ENCODE peak calls at places on chromosomes 7 and 10, in nine cellular contexts. One of them, this sample, is unnamed.

GRCh38 chr7:43905209-43905946 is 1.0 kb downstream of the URGCP start:
- DNase-seq in AG09309: no peak
- DNase-seq in fibroblast of pulmonary artery: no peak
- DNase-seq in lower lobe of right lung: no peak
- DNase-seq in DND-41: no peak
- DNase-seq in esophagus muscularis mucosa: no peak
- DNase-seq in fibroblast of villous mesenchyme: peak
- DNase-seq in mammary epithelial cell: peak
- DNase-seq in OCI-LY7: no peak
- DNase-seq in this sample: peak

GRCh38 chr7:45000096-45001032 is at the start of gene CCM2:
- DNase-seq in lower lobe of right lung: peak
- DNase-seq in OCI-LY7: peak
- DNase-seq in DND-41: no peak
- DNase-seq in fibroblast of villous mesenchyme: peak
- DNase-seq in mammary epithelial cell: no peak
- DNase-seq in fibroblast of pulmonary artery: peak
- DNase-seq in AG09309: no peak
- DNase-seq in esophagus muscularis mucosa: no peak
- DNase-seq in this sample: peak

GRCh38 chr10:129411146-129411705 is 55.8 kb upstream of the MGMT start:
- DNase-seq in fibroblast of pulmonary artery: no peak
- DNase-seq in mammary epithelial cell: no peak
- DNase-seq in OCI-LY7: no peak
- DNase-seq in esophagus muscularis mucosa: peak
- DNase-seq in fibroblast of villous mesenchyme: no peak
- DNase-seq in lower lobe of right lung: no peak
- DNase-seq in DND-41: no peak
- DNase-seq in AG09309: no peak
- DNase-seq in this sample: no peak

GRCh38 chr7:121406866-121407439 is 10.8 kb upstream of the FAM3C start:
- DNase-seq in fibroblast of villous mesenchyme: no peak
- DNase-seq in fibroblast of pulmonary artery: no peak
- DNase-seq in OCI-LY7: no peak
- DNase-seq in esophagus muscularis mucosa: no peak
- DNase-seq in lower lobe of right lung: no peak
- DNase-seq in DND-41: no peak
- DNase-seq in AG09309: no peak
- DNase-seq in mammary epithelial cell: no peak
- DNase-seq in this sample: no peak

GRCh38 chr10:30438016-30438850 is 4.2 kb downstream of the MAP3K8 start:
- DNase-seq in OCI-LY7: no peak
- DNase-seq in fibroblast of pulmonary artery: no peak
- DNase-seq in AG09309: no peak
- DNase-seq in lower lobe of right lung: no peak
- DNase-seq in DND-41: no peak
- DNase-seq in esophagus muscularis mucosa: no peak
- DNase-seq in fibroblast of villous mesenchyme: no peak
- DNase-seq in mammary epithelial cell: no peak
- DNase-seq in this sample: peak

GRCh38 chr7:83149466-83149865 is 13.2 kb downstream of the PCLO start:
- DNase-seq in fibroblast of villous mesenchyme: no peak
- DNase-seq in DND-41: no peak
- DNase-seq in OCI-LY7: no peak
- DNase-seq in fibroblast of pulmonary artery: peak
- DNase-seq in lower lobe of right lung: no peak
- DNase-seq in AG09309: no peak
- DNase-seq in esophagus muscularis mucosa: no peak
- DNase-seq in mammary epithelial cell: no peak
- DNase-seq in this sample: no peak

GRCh38 chr7:23226841-23227450 is 19.6 kb upstream of the GPNMB start:
- DNase-seq in lower lobe of right lung: no peak
- DNase-seq in esophagus muscularis mucosa: no peak
- DNase-seq in fibroblast of villous mesenchyme: no peak
- DNase-seq in AG09309: no peak
- DNase-seq in DND-41: no peak
- DNase-seq in mammary epithelial cell: no peak
- DNase-seq in fibroblast of pulmonary artery: no peak
- DNase-seq in OCI-LY7: no peak
- DNase-seq in this sample: no peak

GRCh38 chr7:151756076-151756731 is 120.7 kb downstream of the PRKAG2 start:
- DNase-seq in fibroblast of villous mesenchyme: peak
- DNase-seq in fibroblast of pulmonary artery: peak
- DNase-seq in lower lobe of right lung: peak
- DNase-seq in DND-41: peak
- DNase-seq in mammary epithelial cell: peak
- DNase-seq in OCI-LY7: no peak
- DNase-seq in AG09309: no peak
- DNase-seq in esophagus muscularis mucosa: no peak
- DNase-seq in this sample: peak

GRCh38 chr7:75969704-75970498 is 24.5 kb downstream of the TMEM120A start:
- DNase-seq in fibroblast of pulmonary artery: no peak
- DNase-seq in fibroblast of villous mesenchyme: peak
- DNase-seq in lower lobe of right lung: no peak
- DNase-seq in esophagus muscularis mucosa: no peak
- DNase-seq in OCI-LY7: no peak
- DNase-seq in AG09309: no peak
- DNase-seq in DND-41: no peak
- DNase-seq in mammary epithelial cell: no peak
- DNase-seq in this sample: no peak

GRCh38 chr7:5183155-5183554 is 6.9 kb upstream of the WIPI2 start:
- DNase-seq in fibroblast of pulmonary artery: no peak
- DNase-seq in DND-41: no peak
- DNase-seq in AG09309: no peak
- DNase-seq in mammary epithelial cell: peak
- DNase-seq in OCI-LY7: no peak
- DNase-seq in lower lobe of right lung: no peak
- DNase-seq in fibroblast of villous mesenchyme: no peak
- DNase-seq in esophagus muscularis mucosa: no peak
- DNase-seq in this sample: no peak

GRCh38 chr7:134701272-134701671 is 54.6 kb downstream of the BPGM start:
- DNase-seq in OCI-LY7: peak
- DNase-seq in esophagus muscularis mucosa: no peak
- DNase-seq in AG09309: no peak
- DNase-seq in fibroblast of pulmonary artery: peak
- DNase-seq in mammary epithelial cell: no peak
- DNase-seq in DND-41: peak
- DNase-seq in lower lobe of right lung: no peak
- DNase-seq in fibroblast of villous mesenchyme: peak
- DNase-seq in this sample: peak

GRCh38 chr7:816300-816750 is 16.0 kb upstream of the SUN1 start:
- DNase-seq in DND-41: peak
- DNase-seq in fibroblast of villous mesenchyme: peak
- DNase-seq in lower lobe of right lung: peak
- DNase-seq in esophagus muscularis mucosa: peak
- DNase-seq in OCI-LY7: peak
- DNase-seq in AG09309: peak
- DNase-seq in fibroblast of pulmonary artery: peak
- DNase-seq in mammary epithelial cell: peak
- DNase-seq in this sample: peak

GRCh38 chr7:135905355-135905754 is 71.8 kb downstream of the MTPN start:
- DNase-seq in fibroblast of villous mesenchyme: no peak
- DNase-seq in OCI-LY7: no peak
- DNase-seq in esophagus muscularis mucosa: no peak
- DNase-seq in DND-41: no peak
- DNase-seq in fibroblast of pulmonary artery: no peak
- DNase-seq in AG09309: no peak
- DNase-seq in lower lobe of right lung: no peak
- DNase-seq in mammary epithelial cell: no peak
- DNase-seq in this sample: no peak
- H3K4me3 ChIP-seq in fibroblast of villous mesenchyme: no peak
- H3K4me3 ChIP-seq in OCI-LY7: no peak
- H3K4me3 ChIP-seq in esophagus muscularis mucosa: no peak
- H3K4me3 ChIP-seq in DND-41: no peak
- H3K4me3 ChIP-seq in fibroblast of pulmonary artery: no peak
- H3K4me3 ChIP-seq in AG09309: no peak
- H3K4me3 ChIP-seq in lower lobe of right lung: no peak
- H3K4me3 ChIP-seq in mammary epithelial cell: no peak
- H3K4me3 ChIP-seq in this sample: no peak

GRCh38 chr10:97762816-97763215 is 9.0 kb downstream of the SFRP5 start:
- DNase-seq in lower lobe of right lung: no peak
- DNase-seq in fibroblast of pulmonary artery: peak
- DNase-seq in DND-41: no peak
- DNase-seq in mammary epithelial cell: no peak
- DNase-seq in fibroblast of villous mesenchyme: no peak
- DNase-seq in OCI-LY7: no peak
- DNase-seq in esophagus muscularis mucosa: no peak
- DNase-seq in AG09309: no peak
- DNase-seq in this sample: no peak

GRCh38 chr10:97759981-97760345 is 11.8 kb downstream of the SFRP5 start:
- DNase-seq in fibroblast of pulmonary artery: no peak
- DNase-seq in lower lobe of right lung: no peak
- DNase-seq in OCI-LY7: no peak
- DNase-seq in mammary epithelial cell: no peak
- DNase-seq in AG09309: no peak
- DNase-seq in fibroblast of villous mesenchyme: no peak
- DNase-seq in esophagus muscularis mucosa: no peak
- DNase-seq in DND-41: no peak
- DNase-seq in this sample: no peak

GRCh38 chr10:97762056-97762455 is 9.7 kb downstream of the SFRP5 start:
- DNase-seq in DND-41: no peak
- DNase-seq in OCI-LY7: no peak
- DNase-seq in mammary epithelial cell: no peak
- DNase-seq in fibroblast of villous mesenchyme: no peak
- DNase-seq in esophagus muscularis mucosa: no peak
- DNase-seq in lower lobe of right lung: no peak
- DNase-seq in fibroblast of pulmonary artery: no peak
- DNase-seq in AG09309: no peak
- DNase-seq in this sample: no peak

GRCh38 chr10:97760461-97761257 is 11.1 kb downstream of the SFRP5 start:
- DNase-seq in mammary epithelial cell: no peak
- DNase-seq in lower lobe of right lung: no peak
- DNase-seq in fibroblast of villous mesenchyme: no peak
- DNase-seq in DND-41: no peak
- DNase-seq in esophagus muscularis mucosa: no peak
- DNase-seq in OCI-LY7: no peak
- DNase-seq in fibroblast of pulmonary artery: no peak
- DNase-seq in AG09309: no peak
- DNase-seq in this sample: no peak

GRCh38 chr10:97761331-97761865 is 10.4 kb downstream of the SFRP5 start:
- DNase-seq in fibroblast of pulmonary artery: no peak
- DNase-seq in fibroblast of villous mesenchyme: no peak
- DNase-seq in OCI-LY7: no peak
- DNase-seq in mammary epithelial cell: no peak
- DNase-seq in AG09309: no peak
- DNase-seq in lower lobe of right lung: no peak
- DNase-seq in esophagus muscularis mucosa: no peak
- DNase-seq in DND-41: no peak
- DNase-seq in this sample: no peak
- TF ChIP-seq CTCF in fibroblast of pulmonary artery: no peak
- TF ChIP-seq CTCF in fibroblast of villous mesenchyme: no peak
- TF ChIP-seq CTCF in OCI-LY7: no peak
- TF ChIP-seq CTCF in mammary epithelial cell: no peak
- TF ChIP-seq CTCF in AG09309: no peak
- TF ChIP-seq CTCF in lower lobe of right lung: no peak
- TF ChIP-seq CTCF in esophagus muscularis mucosa: no peak
- TF ChIP-seq CTCF in DND-41: no peak
- TF ChIP-seq CTCF in this sample: no peak

DNA sequence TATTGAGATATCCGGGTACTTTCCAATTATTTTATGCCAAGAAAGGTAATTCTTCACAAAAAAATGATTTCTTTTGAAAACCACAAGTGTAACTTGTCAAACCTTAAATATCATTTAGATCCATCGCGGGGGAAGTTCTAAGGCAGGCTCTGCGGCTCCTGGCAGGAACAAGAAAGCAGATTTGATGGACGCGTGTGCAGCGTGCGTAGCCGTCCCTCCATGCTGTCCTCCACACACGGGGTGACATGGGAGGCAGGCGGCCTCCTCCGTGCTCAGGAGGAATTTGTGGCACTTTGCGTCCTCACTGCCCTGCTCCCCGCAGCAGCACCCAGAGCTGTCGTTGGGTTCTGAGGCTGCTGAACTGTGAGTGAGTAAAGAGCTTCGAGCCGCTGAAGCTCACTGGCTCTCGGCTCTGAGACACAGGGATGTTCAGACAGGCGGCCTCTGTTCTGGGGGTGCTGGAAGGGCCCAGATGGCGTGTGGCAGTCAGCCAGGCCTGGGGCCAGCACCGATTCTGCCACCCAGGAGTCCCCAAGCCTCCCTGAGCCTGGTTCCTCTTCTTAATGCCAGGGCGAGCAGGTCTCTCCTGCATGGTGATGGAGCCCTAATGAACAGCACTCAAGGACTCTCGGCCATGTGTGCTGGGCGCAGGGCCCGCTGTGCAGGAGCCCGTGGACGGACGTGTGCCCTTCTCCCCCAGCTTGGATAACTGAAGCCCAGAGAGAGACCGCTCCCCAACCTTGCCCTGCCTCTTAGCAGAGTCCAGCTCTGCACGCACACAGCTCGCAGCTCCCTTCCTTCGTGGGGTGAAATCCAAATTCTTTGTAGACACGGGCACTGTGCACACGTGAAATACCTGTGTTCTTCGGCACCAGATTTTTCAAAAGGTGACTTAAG is 185.4 kb upstream of the SHH start:
- DNase-seq in mammary epithelial cell: no peak
- DNase-seq in DND-41: no peak
- DNase-seq in lower lobe of right lung: no peak
- DNase-seq in fibroblast of villous mesenchyme: no peak
- DNase-seq in fibroblast of pulmonary artery: no peak
- DNase-seq in AG09309: no peak
- DNase-seq in OCI-LY7: no peak
- DNase-seq in esophagus muscularis mucosa: no peak
- DNase-seq in this sample: no peak
- H3K4me3 ChIP-seq in mammary epithelial cell: no peak
- H3K4me3 ChIP-seq in DND-41: no peak
- H3K4me3 ChIP-seq in lower lobe of right lung: no peak
- H3K4me3 ChIP-seq in fibroblast of villous mesenchyme: no peak
- H3K4me3 ChIP-seq in fibroblast of pulmonary artery: no peak
- H3K4me3 ChIP-seq in AG09309: no peak
- H3K4me3 ChIP-seq in OCI-LY7: no peak
- H3K4me3 ChIP-seq in esophagus muscularis mucosa: no peak
- H3K4me3 ChIP-seq in this sample: no peak

DNA sequence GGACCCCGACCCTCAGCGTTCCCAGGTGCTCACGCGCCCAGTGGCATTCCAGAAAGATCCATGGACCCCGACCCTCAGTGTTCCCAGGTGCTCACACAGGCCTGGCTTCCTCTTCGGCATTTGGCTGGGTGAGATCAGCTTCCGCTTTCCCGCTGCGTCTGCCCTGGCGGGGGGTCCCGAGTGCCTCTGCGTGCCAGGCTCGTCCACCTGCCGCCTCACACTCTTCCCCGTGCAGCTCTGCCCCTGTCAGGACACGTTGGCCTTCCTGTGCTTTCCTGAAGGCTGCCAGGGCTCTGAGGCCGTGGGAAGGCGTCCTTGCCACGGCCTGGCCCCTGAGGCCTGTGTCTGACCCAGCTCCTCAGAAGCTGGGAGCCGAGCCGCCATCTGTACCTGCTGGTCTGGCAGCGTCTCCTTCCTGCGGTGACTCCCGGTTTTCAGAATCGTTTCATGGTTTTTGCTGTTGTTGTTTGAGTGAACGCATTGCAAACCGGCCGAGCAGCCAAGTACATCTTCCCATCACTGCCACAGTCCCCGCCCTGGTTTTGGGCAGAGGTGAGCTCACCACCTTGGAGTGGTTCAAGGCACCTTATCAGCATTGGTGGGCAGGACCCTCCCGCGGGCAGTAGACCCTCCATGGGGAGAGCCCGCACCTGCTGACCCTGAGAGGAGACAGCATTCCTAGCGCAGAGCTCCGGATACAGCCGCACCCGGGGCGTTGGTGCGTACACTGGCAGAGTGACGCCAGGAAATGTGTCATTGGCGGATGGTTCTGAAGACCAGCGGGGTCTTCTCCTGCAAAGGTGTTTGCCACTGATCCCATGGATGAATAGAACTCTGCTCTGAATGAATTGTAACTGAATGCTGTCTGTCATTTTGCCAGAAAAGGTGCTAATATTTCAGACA is 17.4 kb downstream of the NKX6-2 start:
- DNase-seq in esophagus muscularis mucosa: no peak
- DNase-seq in fibroblast of pulmonary artery: no peak
- DNase-seq in fibroblast of villous mesenchyme: no peak
- DNase-seq in mammary epithelial cell: no peak
- DNase-seq in DND-41: no peak
- DNase-seq in lower lobe of right lung: no peak
- DNase-seq in AG09309: no peak
- DNase-seq in OCI-LY7: no peak
- DNase-seq in this sample: no peak
- TF ChIP-seq CTCF in esophagus muscularis mucosa: no peak
- TF ChIP-seq CTCF in fibroblast of pulmonary artery: no peak
- TF ChIP-seq CTCF in fibroblast of villous mesenchyme: no peak
- TF ChIP-seq CTCF in mammary epithelial cell: no peak
- TF ChIP-seq CTCF in DND-41: no peak
- TF ChIP-seq CTCF in lower lobe of right lung: no peak
- TF ChIP-seq CTCF in AG09309: no peak
- TF ChIP-seq CTCF in OCI-LY7: no peak
- TF ChIP-seq CTCF in this sample: no peak

This sample was measured in fibroblast of mammary gland.